ENCODE peak calls at places on chromosomes 7 and 10, in eight cellular contexts. V, C, J, F, O, S, I and E are unnamed samples.

GRCh38 chr7:3028767-3029111 is 14.9 kb downstream of the CARD11 start:
- DNase-seq in S (no peak), V (no peak), J (no peak), F (no peak), O (no peak), C (no peak), I (no peak), E (no peak)

GRCh38 chr10:129689681-129690080 is 222.6 kb downstream of the MGMT start:
- DNase-seq in O (no peak), C (no peak), J (no peak), I (no peak), S (no peak), V (no peak), F (no peak), E (no peak)

GRCh38 chr7:71457021-71457420 is 325.1 kb downstream of the GALNT17 start:
- DNase-seq in I (no peak), V (no peak), J (no peak), O (no peak), S (no peak), C (no peak), F (no peak), E (no peak)

GRCh38 chr7:111728635-111728995 is 166.3 kb upstream of the IMMP2L start:
- DNase-seq in V (no peak), F (no peak), O (no peak), S (no peak), C (no peak), J (no peak), I (no peak), E (no peak)

GRCh38 chr7:127609297-127609696 is 8.6 kb downstream of the PAX4 start:
- DNase-seq in I (no peak), J (no peak), V (no peak), F (no peak), C (no peak), O (no peak), S (no peak), E (no peak)

GRCh38 chr7:87001214-87001613 is 58.2 kb downstream of the ELAPOR2 start:
- DNase-seq in J (no peak), O (no peak), F (no peak), V (no peak), I (no peak), S (no peak), C (no peak), E (no peak)

GRCh38 chr7:121739465-121739864 is 133.5 kb upstream of the PTPRZ1 start:
- DNase-seq in S (no peak), F (no peak), O (no peak), V (no peak), J (no peak), C (no peak), I (no peak), E (no peak)

GRCh38 chr7:96300981-96301380 is 20.9 kb downstream of the SLC25A13 start:
- DNase-seq in O (no peak), I (no peak), F (no peak), S (no peak), C (no peak), J (no peak), V (no peak), E (no peak)

GRCh38 chr7:28406192-28406591 is 6.1 kb upstream of the CREB5 start:
- DNase-seq in S (no peak), F (no peak), J (no peak), O (no peak), V (no peak), I (no peak), C (no peak), E (no peak)

GRCh38 chr10:88129013-88129412 is 265.6 kb downstream of the PTEN start:
- DNase-seq in C (no peak), I (peak; percentile 23), S (no peak), F (no peak), O (no peak), J (no peak), V (no peak), E (no peak)

GRCh38 chr10:70515035-70515702 is 36.6 kb downstream of the PALD1 start:
- DNase-seq in C (no peak), I (no peak), F (no peak), V (no peak), J (no peak), S (no peak), O (no peak), E (no peak)

GRCh38 chr7:106681815-106682495 is 21.0 kb upstream of the CCDC71L start:
- DNase-seq in I (no peak), O (no peak), F (no peak), J (no peak), S (no peak), C (no peak), V (no peak), E (no peak)

GRCh38 chr7:32958046-32959025 is 1.1 kb downstream of the FKBP9 start:
- DNase-seq in O (no peak), C (no peak), J (no peak), I (no peak), V (no peak), S (no peak), F (no peak), E (no peak)

GRCh38 chr10:133091316-133091715 is 3.6 kb downstream of the ADGRA1 start:
- DNase-seq in I (no peak), S (no peak), C (peak; percentile 37), F (no peak), J (no peak), V (no peak), O (no peak), E (no peak)

GRCh38 chr10:31475514-31475913 is 156.5 kb downstream of the ZEB1 start:
- DNase-seq in V (no peak), F (no peak), I (no peak), J (no peak), O (no peak), S (no peak), C (no peak), E (no peak)

GRCh38 chr10:30591249-30591670 is 38.3 kb downstream of the LYZL2 start:
- DNase-seq in I (no peak), S (peak; percentile 41), C (peak; percentile 41), V (peak; percentile 45), F (peak; percentile 41), O (no peak), J (no peak), E (no peak)

GRCh38 chr10:132550366-132551092 is 12.9 kb downstream of the INPP5A start:
- DNase-seq in I (no peak), V (no peak), C (no peak), J (no peak), S (no peak), F (no peak), O (no peak), E (no peak)

GRCh38 chr10:93495654-93496321 is 624 bp upstream of the CEP55 start:
- DNase-seq in C (peak; percentile 10), S (no peak), F (peak; percentile 16), O (no peak), V (no peak), I (peak; percentile 34), J (no peak), E (no peak)

GRCh38 chr10:101611506-101611905 is 23.4 kb downstream of the DPCD start:
- DNase-seq in C (no peak), I (peak; percentile 13), O (no peak), J (no peak), F (peak; percentile 15), S (no peak), V (no peak), E (no peak)

GRCh38 chr10:3500408-3500856 is 284.6 kb downstream of the KLF6 start:
- DNase-seq in V (peak; percentile 77), F (no peak), S (no peak), C (peak; percentile 82), O (no peak), I (no peak), J (no peak), E (no peak)

GRCh38 chr10:72688208-72688651 is 3.7 kb upstream of the MCU start:
- DNase-seq in J (no peak), S (peak; percentile 83), F (no peak), C (no peak), V (no peak), I (no peak), O (no peak), E (no peak)

GRCh38 chr7:17325364-17325763 is 26.9 kb downstream of the AHR start:
- DNase-seq in V (no peak), I (no peak), S (no peak), J (no peak), C (no peak), F (no peak), O (no peak), E (no peak)

GRCh38 chr7:159177270-159178036 is 32.8 kb upstream of the VIPR2 start:
- DNase-seq in I (no peak), C (no peak), V (no peak), F (no peak), S (peak; percentile 17), J (no peak), O (no peak), E (no peak)

GRCh38 chr10:95415631-95416031 is 124.8 kb upstream of the PDLIM1 start:
- DNase-seq in O (no peak), I (no peak), J (no peak), C (no peak), F (no peak), S (no peak), V (no peak), E (no peak)

GRCh38 chr10:116593139-116593740 is 2.5 kb downstream of the PNLIPRP1 start:
- DNase-seq in V (no peak), I (no peak), C (no peak), S (no peak), F (no peak), O (no peak), J (no peak), E (no peak)

GRCh38 chr7:22269963-22270362 is 87.0 kb downstream of the RAPGEF5 start:
- DNase-seq in F (no peak), O (no peak), C (no peak), V (no peak), S (no peak), I (no peak), J (no peak), E (no peak)

GRCh38 chr10:110203500-110204455 is 3.6 kb upstream of the MXI1 start:
- DNase-seq in C (no peak), S (no peak), J (no peak), O (no peak), V (no peak), I (no peak), F (no peak), E (no peak)

GRCh38 chr10:52639652-52640051 is 132.9 kb downstream of the MBL2 start:
- DNase-seq in V (no peak), C (no peak), I (no peak), F (no peak), S (no peak), O (no peak), J (no peak), E (no peak)

GRCh38 chr10:129963831-129964501 is at the start of gene EBF3:
- DNase-seq in F (peak; percentile 67), O (no peak), J (no peak), S (peak; percentile 48), I (peak; percentile 39), V (no peak), C (no peak), E (no peak)

GRCh38 chr7:117716707-117717294 is 156.4 kb downstream of the CTTNBP2 start:
- DNase-seq in O (no peak), I (no peak), J (no peak), S (no peak), F (no peak), V (no peak), C (no peak), E (no peak)

GRCh38 chr7:137661634-137662033 is 185.1 kb downstream of the DGKI start:
- DNase-seq in S (no peak), I (no peak), O (no peak), J (no peak), C (no peak), F (no peak), V (no peak), E (no peak)

GRCh38 chr7:17681965-17682364 is 258.3 kb downstream of the SNX13 start:
- DNase-seq in C (no peak), V (no peak), O (no peak), F (no peak), I (no peak), J (no peak), S (no peak), E (no peak)

GRCh38 chr7:97439637-97440214 is 292.2 kb upstream of the TAC1 start:
- DNase-seq in J (no peak), S (no peak), I (no peak), C (no peak), V (no peak), F (no peak), O (no peak), E (no peak)

GRCh38 chr10:29783211-29783947 is 148.6 kb upstream of the SVIL start:
- DNase-seq in O (no peak), J (no peak), V (no peak), S (no peak), F (no peak), I (no peak), C (no peak), E (no peak)